ENCODE peak calls at places on chromosome 20, in nine cellular contexts. One of them, this sample, is unnamed.

GRCh38 chr20:22974354-22974753 is 60.8 kb upstream of the SSTR4 start:
- DNase-seq in uterus: no peak
- DNase-seq in GM23248: peak
- DNase-seq in left ventricle myocardium superior: no peak
- DNase-seq in heart left ventricle: no peak
- DNase-seq in HCEC 1CT: no peak
- DNase-seq in choroid plexus epithelial cell: peak
- DNase-seq in stomach: peak
- DNase-seq in foreskin fibroblast: peak
- DNase-seq in this sample: no peak

GRCh38 chr20:41072099-41072798 is 43.6 kb downstream of the TOP1 start:
- DNase-seq in uterus: peak
- DNase-seq in GM23248: peak
- DNase-seq in left ventricle myocardium superior: no peak
- DNase-seq in heart left ventricle: no peak
- DNase-seq in HCEC 1CT: peak
- DNase-seq in choroid plexus epithelial cell: peak
- DNase-seq in stomach: no peak
- DNase-seq in foreskin fibroblast: peak
- DNase-seq in this sample: no peak

GRCh38 chr20:63126876-63127699 is 88.8 kb downstream of the YTHDF1 start:
- DNase-seq in uterus: no peak
- DNase-seq in GM23248: no peak
- DNase-seq in left ventricle myocardium superior: no peak
- DNase-seq in heart left ventricle: peak
- DNase-seq in HCEC 1CT: no peak
- DNase-seq in choroid plexus epithelial cell: no peak
- DNase-seq in stomach: no peak
- DNase-seq in foreskin fibroblast: no peak
- DNase-seq in this sample: no peak

GRCh38 chr20:52439385-52439784 is 247.8 kb upstream of the ZFP64 start:
- DNase-seq in uterus: no peak
- DNase-seq in GM23248: no peak
- DNase-seq in left ventricle myocardium superior: no peak
- DNase-seq in heart left ventricle: no peak
- DNase-seq in HCEC 1CT: no peak
- DNase-seq in choroid plexus epithelial cell: no peak
- DNase-seq in stomach: no peak
- DNase-seq in foreskin fibroblast: no peak
- DNase-seq in this sample: no peak

GRCh38 chr20:43721429-43722152 is 5.2 kb downstream of the GTSF1L start:
- DNase-seq in uterus: no peak
- DNase-seq in GM23248: no peak
- DNase-seq in left ventricle myocardium superior: no peak
- DNase-seq in heart left ventricle: no peak
- DNase-seq in HCEC 1CT: no peak
- DNase-seq in choroid plexus epithelial cell: no peak
- DNase-seq in stomach: no peak
- DNase-seq in foreskin fibroblast: no peak
- DNase-seq in this sample: no peak

GRCh38 chr20:24863356-24863755 is 85.7 kb upstream of the CST7 start:
- DNase-seq in uterus: no peak
- DNase-seq in GM23248: peak
- DNase-seq in left ventricle myocardium superior: no peak
- DNase-seq in heart left ventricle: no peak
- DNase-seq in HCEC 1CT: peak
- DNase-seq in choroid plexus epithelial cell: peak
- DNase-seq in stomach: no peak
- DNase-seq in foreskin fibroblast: peak
- DNase-seq in this sample: no peak

GRCh38 chr20:45138451-45139300 is 14.4 kb upstream of the WFDC12 start:
- DNase-seq in uterus: no peak
- DNase-seq in GM23248: peak
- DNase-seq in left ventricle myocardium superior: peak
- DNase-seq in heart left ventricle: peak
- DNase-seq in HCEC 1CT: no peak
- DNase-seq in choroid plexus epithelial cell: peak
- DNase-seq in stomach: peak
- DNase-seq in foreskin fibroblast: no peak
- DNase-seq in this sample: peak

GRCh38 chr20:61896058-61896961 is 169.4 kb downstream of the TAF4 start:
- DNase-seq in uterus: no peak
- DNase-seq in GM23248: peak
- DNase-seq in left ventricle myocardium superior: peak
- DNase-seq in heart left ventricle: no peak
- DNase-seq in HCEC 1CT: peak
- DNase-seq in choroid plexus epithelial cell: peak
- DNase-seq in stomach: peak
- DNase-seq in foreskin fibroblast: peak
- DNase-seq in this sample: no peak

GRCh38 chr20:47688385-47689381 is 96.6 kb downstream of the SULF2 start:
- DNase-seq in uterus: no peak
- DNase-seq in GM23248: no peak
- DNase-seq in left ventricle myocardium superior: no peak
- DNase-seq in heart left ventricle: no peak
- DNase-seq in HCEC 1CT: no peak
- DNase-seq in choroid plexus epithelial cell: peak
- DNase-seq in stomach: no peak
- DNase-seq in foreskin fibroblast: no peak
- DNase-seq in this sample: no peak

GRCh38 chr20:32168184-32168910 is 39.2 kb downstream of the PLAGL2 start:
- DNase-seq in uterus: no peak
- DNase-seq in GM23248: peak
- DNase-seq in left ventricle myocardium superior: no peak
- DNase-seq in heart left ventricle: no peak
- DNase-seq in HCEC 1CT: peak
- DNase-seq in choroid plexus epithelial cell: peak
- DNase-seq in stomach: no peak
- DNase-seq in foreskin fibroblast: peak
- DNase-seq in this sample: no peak

GRCh38 chr20:37426978-37427377 is 81.0 kb downstream of the SRC start:
- DNase-seq in uterus: no peak
- DNase-seq in GM23248: no peak
- DNase-seq in left ventricle myocardium superior: no peak
- DNase-seq in heart left ventricle: no peak
- DNase-seq in HCEC 1CT: no peak
- DNase-seq in choroid plexus epithelial cell: no peak
- DNase-seq in stomach: no peak
- DNase-seq in foreskin fibroblast: no peak
- DNase-seq in this sample: no peak

GRCh38 chr20:17680836-17681740 is 954 bp downstream of the RRBP1 start:
- DNase-seq in uterus: peak
- DNase-seq in GM23248: peak
- DNase-seq in left ventricle myocardium superior: peak
- DNase-seq in heart left ventricle: peak
- DNase-seq in HCEC 1CT: peak
- DNase-seq in choroid plexus epithelial cell: peak
- DNase-seq in stomach: peak
- DNase-seq in foreskin fibroblast: peak
- DNase-seq in this sample: peak

GRCh38 chr20:37543828-37544227 is 16.2 kb upstream of the BLCAP start:
- DNase-seq in uterus: no peak
- DNase-seq in GM23248: peak
- DNase-seq in left ventricle myocardium superior: no peak
- DNase-seq in heart left ventricle: no peak
- DNase-seq in HCEC 1CT: peak
- DNase-seq in choroid plexus epithelial cell: peak
- DNase-seq in stomach: no peak
- DNase-seq in foreskin fibroblast: peak
- DNase-seq in this sample: no peak

GRCh38 chr20:41507851-41508250 is 110.3 kb downstream of the CHD6 start:
- DNase-seq in uterus: no peak
- DNase-seq in GM23248: no peak
- DNase-seq in left ventricle myocardium superior: no peak
- DNase-seq in heart left ventricle: no peak
- DNase-seq in HCEC 1CT: no peak
- DNase-seq in choroid plexus epithelial cell: no peak
- DNase-seq in stomach: no peak
- DNase-seq in foreskin fibroblast: no peak
- DNase-seq in this sample: no peak

GRCh38 chr20:60869626-60870025 is 382.4 kb upstream of the CDH4 start:
- DNase-seq in uterus: no peak
- DNase-seq in GM23248: peak
- DNase-seq in left ventricle myocardium superior: no peak
- DNase-seq in heart left ventricle: no peak
- DNase-seq in HCEC 1CT: no peak
- DNase-seq in choroid plexus epithelial cell: no peak
- DNase-seq in stomach: no peak
- DNase-seq in foreskin fibroblast: no peak
- DNase-seq in this sample: no peak

GRCh38 chr20:31617432-31618104 is 12.5 kb downstream of the ID1 start:
- DNase-seq in uterus: no peak
- DNase-seq in GM23248: no peak
- DNase-seq in left ventricle myocardium superior: no peak
- DNase-seq in heart left ventricle: no peak
- DNase-seq in HCEC 1CT: no peak
- DNase-seq in choroid plexus epithelial cell: no peak
- DNase-seq in stomach: no peak
- DNase-seq in foreskin fibroblast: no peak
- DNase-seq in this sample: no peak

GRCh38 chr20:43925215-43925614 is 10.6 kb downstream of the TOX2 start:
- DNase-seq in uterus: no peak
- DNase-seq in GM23248: peak
- DNase-seq in left ventricle myocardium superior: no peak
- DNase-seq in heart left ventricle: no peak
- DNase-seq in HCEC 1CT: no peak
- DNase-seq in choroid plexus epithelial cell: no peak
- DNase-seq in stomach: no peak
- DNase-seq in foreskin fibroblast: no peak
- DNase-seq in this sample: no peak

GRCh38 chr20:41365785-41366545 is 653 bp downstream of the EMILIN3 start:
- DNase-seq in uterus: no peak
- DNase-seq in GM23248: peak
- DNase-seq in left ventricle myocardium superior: no peak
- DNase-seq in heart left ventricle: peak
- DNase-seq in HCEC 1CT: no peak
- DNase-seq in choroid plexus epithelial cell: no peak
- DNase-seq in stomach: no peak
- DNase-seq in foreskin fibroblast: no peak
- DNase-seq in this sample: no peak

GRCh38 chr20:33731693-33732165 is at the start of gene ZNF341:
- DNase-seq in uterus: peak
- DNase-seq in GM23248: peak
- DNase-seq in left ventricle myocardium superior: peak
- DNase-seq in heart left ventricle: peak
- DNase-seq in HCEC 1CT: peak
- DNase-seq in choroid plexus epithelial cell: no peak
- DNase-seq in stomach: peak
- DNase-seq in foreskin fibroblast: peak
- DNase-seq in this sample: peak

GRCh38 chr20:39057911-39058310 is 95.8 kb downstream of the DHX35 start:
- DNase-seq in uterus: no peak
- DNase-seq in GM23248: no peak
- DNase-seq in left ventricle myocardium superior: no peak
- DNase-seq in heart left ventricle: no peak
- DNase-seq in HCEC 1CT: no peak
- DNase-seq in choroid plexus epithelial cell: no peak
- DNase-seq in stomach: no peak
- DNase-seq in foreskin fibroblast: no peak
- DNase-seq in this sample: no peak

GRCh38 chr20:3857405-3857804 is 10.8 kb downstream of the MAVS start:
- DNase-seq in uterus: no peak
- DNase-seq in GM23248: no peak
- DNase-seq in left ventricle myocardium superior: no peak
- DNase-seq in heart left ventricle: no peak
- DNase-seq in HCEC 1CT: no peak
- DNase-seq in choroid plexus epithelial cell: no peak
- DNase-seq in stomach: no peak
- DNase-seq in foreskin fibroblast: no peak
- DNase-seq in this sample: no peak

This sample was measured in T-cell.